ENCODE peak calls at places on chromosomes 5 and 9, in ten cellular contexts. A, H, W, U, P, C, K, N, E and Z are unnamed samples.
A peak's percentile ranks its signal among the peaks of the same experiment; 100 is the strongest.

GRCh38 chr9:14293801-14294200 is 20.1 kb downstream of the NFIB start:
- DNase-seq in A (no peak), H (no peak), W (no peak), U (no peak), P (no peak), C (no peak), K (no peak), N (no peak), E (no peak), Z (no peak)

GRCh38 chr5:97600486-97600885 is 417.4 kb upstream of the RIOK2 start:
- DNase-seq in A (no peak), H (peak; percentile 2), W (no peak), U (no peak), P (no peak), C (no peak), K (no peak), N (no peak), E (no peak), Z (no peak)

GRCh38 chr5:123754167-123754840 is 242.3 kb downstream of the CSNK1G3 start:
- DNase-seq in A (peak; percentile 26), H (no peak), W (no peak), U (no peak), P (no peak), C (no peak), K (no peak), N (no peak), E (no peak), Z (no peak)

GRCh38 chr9:8783999-8784398 is 984.4 kb upstream of the DMAC1 start:
- DNase-seq in A (no peak), H (no peak), W (no peak), U (no peak), P (no peak), C (no peak), K (no peak), N (no peak), E (no peak), Z (no peak)

GRCh38 chr5:138874771-138875628 is at the start of gene LRRTM2:
- DNase-seq in A (peak; percentile 45), H (peak; percentile 71), W (no peak), U (peak; percentile 56), P (no peak), C (no peak), K (no peak), N (no peak), E (no peak), Z (no peak)

GRCh38 chr5:170408189-170408588 is 19.0 kb upstream of the KCNMB1 start:
- DNase-seq in A (no peak), H (no peak), W (no peak), U (no peak), P (no peak), C (no peak), K (no peak), N (no peak), E (no peak), Z (no peak)

GRCh38 chr5:151086905-151087360 is 6.1 kb upstream of the TNIP1 start:
- DNase-seq in A (no peak), H (peak; percentile 59), W (no peak), U (no peak), P (no peak), C (no peak), K (no peak), N (peak; percentile 75), E (no peak), Z (no peak)

GRCh38 chr5:110354341-110354740 is 372.1 kb downstream of the TMEM232 start:
- DNase-seq in A (no peak), H (no peak), W (no peak), U (no peak), P (no peak), C (no peak), K (no peak), N (no peak), E (no peak), Z (no peak)

GRCh38 chr9:131459056-131459455 is 43.7 kb upstream of the POMT1 start:
- DNase-seq in A (no peak), H (no peak), W (no peak), U (no peak), P (no peak), C (no peak), K (no peak), N (no peak), E (no peak), Z (no peak)

GRCh38 chr5:59744531-59744992 is 149.0 kb downstream of the PDE4D start:
- DNase-seq in A (peak; percentile 46), H (peak; percentile 82), W (no peak), U (no peak), P (peak; percentile 85), C (no peak), K (no peak), N (no peak), E (no peak), Z (no peak)

GRCh38 chr5:91072891-91073290 is 310.2 kb downstream of the ARRDC3 start:
- DNase-seq in A (no peak), H (peak; percentile 47), W (no peak), U (no peak), P (no peak), C (no peak), K (no peak), N (no peak), E (no peak), Z (no peak)

GRCh38 chr5:91070761-91071429 is 312.2 kb downstream of the ARRDC3 start:
- DNase-seq in A (no peak), H (no peak), W (no peak), U (no peak), P (no peak), C (no peak), K (no peak), N (no peak), E (no peak), Z (no peak)

GRCh38 chr5:91076138-91076537 is 307.0 kb downstream of the ARRDC3 start:
- DNase-seq in A (no peak), H (no peak), W (no peak), U (peak; percentile 42), P (no peak), C (no peak), K (no peak), N (no peak), E (no peak), Z (no peak)

GRCh38 chr5:91077623-91078022 is 305.5 kb downstream of the ARRDC3 start:
- DNase-seq in A (no peak), H (peak; percentile 54), W (no peak), U (no peak), P (peak; percentile 34), C (no peak), K (no peak), N (no peak), E (no peak), Z (no peak)

DNA sequence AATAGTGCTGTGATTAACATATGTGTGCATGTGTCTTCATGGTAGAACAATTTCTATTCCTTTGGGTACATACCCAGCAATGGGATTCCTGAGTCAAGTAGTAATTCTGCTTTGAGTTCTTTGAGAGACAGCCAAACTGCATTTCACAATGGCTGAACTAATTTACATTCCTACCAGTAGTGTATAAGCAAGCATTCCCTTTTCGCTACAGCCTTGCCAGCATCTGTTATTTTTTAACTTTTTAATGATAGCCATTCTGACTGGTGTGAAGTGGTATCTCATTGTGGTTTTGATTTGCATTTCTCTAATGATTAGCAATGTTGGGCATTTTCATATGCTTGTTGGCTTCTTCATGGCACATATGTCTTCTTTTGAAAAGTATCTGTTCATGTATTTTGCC is 308.5 kb downstream of the ARRDC3 start:
- DNase-seq in A (peak; percentile 69), H (peak; percentile 73), W (no peak), U (peak; percentile 92), P (no peak), C (no peak), K (no peak), N (no peak), E (no peak), Z (no peak)
- TF ChIP-seq CTCF in A (peak; percentile 2), H (peak; percentile 42), W (no peak), U (no peak), P (no peak), C (no peak), K (no peak), N (no peak), E (no peak), Z (no peak)

GRCh38 chr9:4923580-4924544 is 61.2 kb upstream of the JAK2 start:
- DNase-seq in A (no peak), H (peak; percentile 41), W (no peak), U (no peak), P (peak; percentile 1), C (no peak), K (no peak), N (no peak), E (no peak), Z (no peak)
- TF ChIP-seq CTCF in A (peak; percentile 59), H (peak; percentile 48), W (no peak), U (peak; percentile 43), P (no peak), C (no peak), K (no peak), N (peak; percentile 62), E (no peak), Z (peak; percentile 55)

GRCh38 chr5:37723147-37723961 is 116.5 kb downstream of the GDNF start:
- DNase-seq in A (no peak), H (peak; percentile 14), W (no peak), U (no peak), P (no peak), C (peak; percentile 34), K (no peak), N (no peak), E (no peak), Z (no peak)
- TF ChIP-seq CTCF in A (peak; percentile 72), H (peak; percentile 38), W (peak; percentile 51), U (peak; percentile 61), P (peak; percentile 16), C (peak; percentile 57), K (no peak), N (peak; percentile 57), E (no peak), Z (no peak)

GRCh38 chr9:137685035-137685885 is 66.5 kb downstream of the EHMT1 start:
- DNase-seq in A (peak; percentile 47), H (no peak), W (no peak), U (no peak), P (no peak), C (no peak), K (no peak), N (no peak), E (no peak), Z (no peak)
- TF ChIP-seq CTCF in A (no peak), H (no peak), W (no peak), U (no peak), P (no peak), C (no peak), K (no peak), N (no peak), E (no peak), Z (no peak)